ENCODE peak calls at places on chromosomes 2 and 18, in eight cellular contexts. J is tibial artery, X is upper lobe of right lung, V is choroid plexus epithelial cell, O is sigmoid colon, U is left ventricle myocardium inferior, T is AG10803, G is heart left ventricle. Z is an unnamed sample.

GRCh38 chr2:85116207-85116606 is 17.0 kb upstream of the TCF7L1 start:
- DNase-seq in J (no peak), X (no peak), V (no peak), O (no peak), U (no peak), T (no peak), G (no peak), Z (no peak)

GRCh38 chr2:12861344-12861942 is 144.7 kb downstream of the TRIB2 start:
- DNase-seq in J (no peak), X (no peak), V (peak), O (no peak), U (no peak), T (peak), G (no peak), Z (peak)

GRCh38 chr2:207748993-207749392 is 20.7 kb downstream of the FZD5 start:
- DNase-seq in J (no peak), X (no peak), V (no peak), O (no peak), U (no peak), T (no peak), G (no peak), Z (no peak)

GRCh38 chr2:48161632-48162031 is 255.3 kb upstream of the FBXO11 start:
- DNase-seq in J (no peak), X (no peak), V (no peak), O (no peak), U (no peak), T (no peak), G (no peak), Z (no peak)

GRCh38 chr2:151549191-151549590 is 139.5 kb downstream of the RIF1 start:
- DNase-seq in J (no peak), X (no peak), V (no peak), O (no peak), U (no peak), T (no peak), G (no peak), Z (no peak)

GRCh38 chr2:105437708-105438103 is 38.9 kb upstream of the FHL2 start:
- DNase-seq in J (no peak), X (no peak), V (peak), O (no peak), U (no peak), T (peak), G (no peak), Z (peak)

GRCh38 chr2:232482301-232483238 is 5.1 kb downstream of the ECEL1 start:
- DNase-seq in J (no peak), X (peak), V (no peak), O (peak), U (peak), T (no peak), G (no peak), Z (no peak)

GRCh38 chr2:41610501-41611242 is 437.1 kb upstream of the PKDCC start:
- DNase-seq in J (peak), X (no peak), V (peak), O (no peak), U (no peak), T (peak), G (no peak), Z (peak)

GRCh38 chr18:50734886-50735285 is 84.9 kb downstream of the MRO start:
- DNase-seq in J (no peak), X (no peak), V (no peak), O (no peak), U (no peak), T (no peak), G (no peak), Z (no peak)

GRCh38 chr2:40511661-40512213 is 59.8 kb upstream of the SLC8A1 start:
- DNase-seq in J (peak), X (no peak), V (peak), O (peak), U (no peak), T (peak), G (no peak), Z (peak)

GRCh38 chr2:233091595-233092375 is 31.6 kb downstream of the INPP5D start:
- DNase-seq in J (no peak), X (peak), V (no peak), O (peak), U (no peak), T (no peak), G (no peak), Z (no peak)

GRCh38 chr2:20378891-20379519 is 28.4 kb upstream of the PUM2 start:
- DNase-seq in J (peak), X (peak), V (peak), O (peak), U (peak), T (peak), G (peak), Z (peak)

GRCh38 chr2:165863816-165864221 is 69.8 kb upstream of the GALNT3 start:
- DNase-seq in J (no peak), X (no peak), V (no peak), O (no peak), U (no peak), T (no peak), G (no peak), Z (no peak)

GRCh38 chr2:113173563-113174368 is at the start of gene PSD4:
- DNase-seq in J (peak), X (peak), V (peak), O (no peak), U (peak), T (no peak), G (peak), Z (no peak)

GRCh38 chr2:58571181-58571852 is 330.2 kb upstream of the FANCL start:
- DNase-seq in J (no peak), X (no peak), V (peak), O (no peak), U (no peak), T (peak), G (no peak), Z (peak)

GRCh38 chr18:59876310-59876626 is 23.5 kb upstream of the PMAIP1 start:
- DNase-seq in J (no peak), X (no peak), V (no peak), O (no peak), U (no peak), T (no peak), G (no peak), Z (no peak)

GRCh38 chr18:62732631-62733030 is 17.3 kb downstream of the PHLPP1 start:
- DNase-seq in J (no peak), X (no peak), V (no peak), O (no peak), U (no peak), T (peak), G (no peak), Z (no peak)

GRCh38 chr2:220619525-220620267 is 952.4 kb downstream of the EPHA4 start:
- DNase-seq in J (no peak), X (no peak), V (no peak), O (no peak), U (no peak), T (no peak), G (no peak), Z (no peak)

GRCh38 chr2:173150963-173151362 is 75.3 kb downstream of the MAP3K20 start:
- DNase-seq in J (no peak), X (no peak), V (no peak), O (no peak), U (no peak), T (no peak), G (no peak), Z (no peak)

GRCh38 chr2:136920652-136921333 is 155.4 kb downstream of the THSD7B start:
- DNase-seq in J (no peak), X (no peak), V (no peak), O (no peak), U (no peak), T (no peak), G (peak), Z (no peak)

GRCh38 chr2:237408280-237408679 is 5.7 kb downstream of the COL6A3 start:
- DNase-seq in J (no peak), X (no peak), V (no peak), O (no peak), U (peak), T (peak), G (peak), Z (peak)

GRCh38 chr18:55779711-55780590 is 192.0 kb upstream of the TCF4 start:
- DNase-seq in J (no peak), X (peak), V (peak), O (peak), U (peak), T (peak), G (peak), Z (peak)
- H3K4me3 ChIP-seq in J (peak), X (peak), V (peak), O (peak), U (peak), T (peak), G (peak), Z (peak)

GRCh38 chr2:224930990-224931389 is 111.3 kb downstream of the DOCK10 start:
- DNase-seq in J (no peak), X (no peak), V (no peak), O (no peak), U (no peak), T (no peak), G (no peak), Z (no peak)
- TF ChIP-seq CTCF in J (no peak), X (no peak), V (peak), O (no peak), U (no peak), T (no peak), G (no peak), Z (no peak)

DNA sequence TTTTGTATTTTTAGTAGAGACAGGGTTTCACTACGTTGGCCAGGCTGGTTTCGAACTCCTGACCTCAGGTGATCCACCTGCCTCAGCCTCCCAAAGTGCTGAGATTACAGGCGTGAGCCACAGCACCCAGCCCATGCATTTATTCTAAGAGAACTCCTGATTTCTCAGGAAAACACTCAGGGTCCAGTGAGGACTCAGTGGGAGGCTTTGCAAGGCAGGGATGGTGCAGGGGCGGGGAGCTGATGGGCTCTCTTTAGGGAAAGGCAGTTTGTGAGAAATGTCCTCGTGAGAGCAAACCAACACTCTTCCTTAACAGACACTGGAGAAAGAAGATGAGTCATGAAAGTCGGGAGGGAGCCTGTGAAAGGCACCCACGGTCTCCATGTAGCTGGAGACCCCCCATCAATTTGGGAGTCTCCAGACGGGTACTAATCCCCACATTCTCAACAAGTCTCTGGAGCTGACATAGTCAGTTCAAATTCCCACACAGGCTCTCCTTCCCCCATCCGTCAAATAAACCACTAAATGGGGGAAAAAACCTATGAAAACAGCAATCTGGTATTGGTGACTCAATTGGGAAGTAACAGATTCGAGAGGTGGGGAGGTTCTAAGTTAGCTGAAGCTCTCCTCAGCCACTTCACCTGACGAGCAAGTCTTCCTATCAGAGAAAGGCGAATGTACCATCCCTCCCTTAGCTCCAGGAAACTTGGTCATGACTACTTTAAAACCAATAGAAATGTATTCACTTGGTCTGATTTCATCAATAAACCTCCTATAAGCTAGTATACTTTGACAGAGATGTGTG is 10.9 kb upstream of the CREG2 start:
- DNase-seq in J (no peak), X (no peak), V (peak), O (no peak), U (no peak), T (no peak), G (no peak), Z (no peak)
- H3K4me3 ChIP-seq in J (no peak), X (no peak), V (no peak), O (no peak), U (no peak), T (no peak), G (no peak), Z (no peak)

GRCh38 chr2:156810094-156810493 is 373.9 kb downstream of the GPD2 start:
- DNase-seq in J (no peak), X (no peak), V (no peak), O (no peak), U (no peak), T (no peak), G (no peak), Z (no peak)
- TF ChIP-seq CTCF in J (no peak), X (no peak), V (no peak), O (no peak), U (no peak), T (no peak), G (no peak), Z (no peak)

GRCh38 chr2:16741508-16741907 is 75.9 kb upstream of the CYRIA start:
- DNase-seq in J (no peak), X (no peak), V (no peak), O (no peak), U (no peak), T (no peak), G (no peak), Z (no peak)
- H3K4me3 ChIP-seq in J (no peak), X (no peak), V (no peak), O (no peak), U (no peak), T (no peak), G (no peak), Z (no peak)

Z was measured in fibroblast of villous mesenchyme.